ENCODE peak calls at places on chromosomes 13 and 19, in ten cellular contexts. F is fibroblast of mammary gland, H is MCF 10A, A is astrocyte of the cerebellum, V is H1, D is hepatocyte, X is omental fat pad, R is kidney epithelial cell, G is GM10248, N is colonic mucosa. L is an unnamed sample.

GRCh38 chr19:7968008-7968795 is 24.7 kb upstream of the TIMM44 start:
- DNase-seq in F (no peak), H (no peak), A (no peak), V (no peak), D (no peak), X (no peak), R (no peak), G (no peak), N (no peak), L (no peak)

GRCh38 chr19:33861950-33862349 is 65.3 kb downstream of the KCTD15 start:
- DNase-seq in F (no peak), H (no peak), A (no peak), V (no peak), D (no peak), X (no peak), R (no peak), G (no peak), N (no peak), L (no peak)

GRCh38 chr13:40983725-40984669 is 35.1 kb downstream of the ELF1 start:
- DNase-seq in F (no peak), H (no peak), A (no peak), V (no peak), D (no peak), X (no peak), R (no peak), G (no peak), N (no peak), L (no peak)

GRCh38 chr13:81197483-81197882 is 856.6 kb upstream of the SPRY2 start:
- DNase-seq in F (no peak), H (no peak), A (no peak), V (no peak), D (no peak), X (no peak), R (no peak), G (no peak), N (no peak), L (no peak)

GRCh38 chr19:3684817-3685410 is 15.4 kb downstream of the PIP5K1C start:
- DNase-seq in F (no peak), H (no peak), A (no peak), V (no peak), D (no peak), X (no peak), R (no peak), G (no peak), N (no peak), L (no peak)

GRCh38 chr13:27770809-27771208 is 21.5 kb upstream of the GSX1 start:
- DNase-seq in F (peak), H (peak), A (no peak), V (no peak), D (peak), X (no peak), R (no peak), G (peak), N (peak), L (no peak)

GRCh38 chr19:40754611-40755247 is 3.7 kb downstream of the SNRPA start:
- DNase-seq in F (peak), H (no peak), A (no peak), V (no peak), D (peak), X (no peak), R (no peak), G (no peak), N (peak), L (no peak)

GRCh38 chr13:40069173-40070044 is 413.9 kb downstream of the COG6 start:
- DNase-seq in F (peak), H (peak), A (peak), V (no peak), D (peak), X (peak), R (no peak), G (peak), N (peak), L (peak)

GRCh38 chr13:23161176-23161825 is 19.5 kb upstream of the SGCG start:
- DNase-seq in F (no peak), H (no peak), A (no peak), V (no peak), D (no peak), X (no peak), R (no peak), G (no peak), N (no peak), L (no peak)

GRCh38 chr19:1523412-1524205 is at the start of gene PLK5:
- DNase-seq in F (no peak), H (no peak), A (no peak), V (no peak), D (no peak), X (no peak), R (no peak), G (no peak), N (no peak), L (no peak)

GRCh38 chr13:74767031-74767430 is 632.8 kb upstream of the KLF12 start:
- DNase-seq in F (peak), H (peak), A (no peak), V (no peak), D (no peak), X (no peak), R (no peak), G (no peak), N (no peak), L (no peak)

GRCh38 chr13:50512602-50513527 is 330.6 kb downstream of the DLEU7 start:
- DNase-seq in F (peak), H (no peak), A (peak), V (no peak), D (peak), X (no peak), R (no peak), G (peak), N (peak), L (peak)

GRCh38 chr13:70107498-70108271 is at the start of gene ATXN8OS:
- DNase-seq in F (no peak), H (no peak), A (no peak), V (no peak), D (peak), X (no peak), R (no peak), G (no peak), N (no peak), L (no peak)

GRCh38 chr19:19022380-19022961 is 10.8 kb downstream of the SUGP2 start:
- DNase-seq in F (peak), H (no peak), A (no peak), V (no peak), D (no peak), X (no peak), R (no peak), G (no peak), N (no peak), L (no peak)

GRCh38 chr13:38042771-38043170 is 173.2 kb upstream of the TRPC4 start:
- DNase-seq in F (peak), H (no peak), A (no peak), V (no peak), D (no peak), X (no peak), R (no peak), G (no peak), N (no peak), L (no peak)

DNA sequence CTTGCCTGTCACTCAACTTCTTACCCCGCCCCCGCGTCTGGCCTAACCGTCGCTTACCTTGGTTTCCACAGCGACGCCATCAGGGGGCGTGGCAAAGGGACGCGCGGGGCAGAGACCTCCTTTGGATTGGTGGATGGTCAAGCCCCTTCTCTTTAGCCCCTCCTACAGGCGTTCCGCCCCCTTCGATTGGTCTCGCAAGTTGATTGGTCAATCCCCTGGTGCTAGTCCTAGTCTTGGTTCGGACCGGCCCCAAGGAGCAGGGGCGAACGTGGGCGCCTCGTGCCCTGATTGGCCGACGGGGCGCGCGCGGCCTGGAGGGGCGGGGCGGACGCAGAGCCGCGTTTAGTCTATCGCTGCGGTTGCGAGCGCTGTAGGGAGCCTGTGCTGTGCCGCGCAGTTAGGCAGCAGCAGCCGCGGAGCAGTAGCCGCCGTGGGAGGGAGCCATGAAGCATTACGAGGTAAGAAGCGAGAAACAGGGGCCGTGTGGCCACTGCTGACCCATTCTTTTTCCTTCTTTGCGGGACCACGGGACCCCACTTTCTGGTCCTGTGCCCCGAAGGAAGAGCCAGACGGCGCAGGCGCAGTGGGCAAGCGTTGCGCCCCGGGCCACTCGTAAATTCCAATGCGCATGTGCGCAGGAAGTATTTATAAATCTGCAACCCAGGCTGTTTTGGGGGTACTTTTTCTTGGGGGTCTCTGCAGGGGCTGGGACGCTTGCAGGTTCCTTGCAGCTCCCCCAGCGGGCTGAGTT is at the start of gene TECR:
- DNase-seq in F (peak), H (peak), A (peak), V (peak), D (peak), X (peak), R (peak), G (peak), N (peak), L (peak)
- TF ChIP-seq CTCF in F (no peak), H (no peak), A (no peak), V (no peak), D (peak), X (no peak), R (no peak), G (no peak), N (no peak), L (no peak)

GRCh38 chr13:92407858-92408257 is 818.7 kb upstream of the GPC6 start:
- DNase-seq in F (no peak), H (no peak), A (no peak), V (no peak), D (no peak), X (no peak), R (no peak), G (no peak), N (no peak), L (no peak)
- TF ChIP-seq CTCF in F (no peak), H (no peak), A (no peak), V (no peak), D (no peak), X (no peak), R (no peak), G (no peak), N (no peak), L (no peak)

DNA sequence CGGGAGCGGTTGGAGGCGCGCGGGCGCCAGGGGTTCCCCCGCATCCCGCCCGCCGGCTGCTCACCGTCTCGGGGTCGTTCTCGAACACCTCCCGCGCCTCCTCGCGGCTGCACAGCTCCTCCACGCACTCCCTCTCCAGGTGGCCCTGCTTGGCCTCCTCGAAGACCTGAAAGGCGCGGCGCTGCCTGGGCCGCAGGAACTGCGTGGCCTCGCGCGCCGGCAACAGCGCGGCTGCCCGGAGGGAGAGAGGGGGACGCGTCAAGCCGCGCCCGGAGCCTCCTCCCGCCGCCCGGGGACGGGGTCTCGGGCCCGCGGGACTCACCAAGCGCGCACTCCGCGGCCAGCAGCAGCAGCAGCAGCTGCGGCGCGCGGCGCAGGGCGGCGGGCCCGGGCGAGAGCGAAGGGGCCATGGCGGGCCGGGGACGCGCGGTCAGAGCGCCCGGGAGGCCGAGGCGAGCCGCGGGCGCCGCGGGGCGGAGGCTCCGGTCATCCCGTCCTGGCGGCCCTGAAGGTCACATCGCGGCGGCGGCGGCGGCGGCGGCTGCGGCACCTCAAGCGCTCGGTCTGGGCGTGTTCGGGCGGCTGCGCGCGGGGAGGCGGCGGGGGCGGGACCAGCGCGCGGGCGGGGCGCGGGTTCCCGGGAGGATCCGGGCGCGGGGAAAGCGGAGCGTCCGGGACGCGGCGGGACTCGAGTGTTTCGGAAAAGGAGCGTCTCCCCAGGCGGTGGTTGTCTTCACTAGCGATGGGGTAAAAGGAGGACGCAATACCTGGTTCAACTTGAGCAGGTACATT is at the start of gene GAS6:
- DNase-seq in F (no peak), H (peak), A (no peak), V (no peak), D (peak), X (peak), R (no peak), G (peak), N (peak), L (peak)
- TF ChIP-seq CTCF in F (no peak), H (peak), A (peak), V (no peak), D (peak), X (no peak), R (no peak), G (no peak), N (no peak), L (no peak)

GRCh38 chr13:87788363-87788762 is 117.2 kb downstream of the SLITRK5 start:
- DNase-seq in F (no peak), H (no peak), A (no peak), V (no peak), D (no peak), X (no peak), R (no peak), G (no peak), N (no peak), L (no peak)

GRCh38 chr13:87798536-87798935 is 127.4 kb downstream of the SLITRK5 start:
- DNase-seq in F (no peak), H (no peak), A (no peak), V (no peak), D (no peak), X (no peak), R (no peak), G (no peak), N (no peak), L (no peak)

DNA sequence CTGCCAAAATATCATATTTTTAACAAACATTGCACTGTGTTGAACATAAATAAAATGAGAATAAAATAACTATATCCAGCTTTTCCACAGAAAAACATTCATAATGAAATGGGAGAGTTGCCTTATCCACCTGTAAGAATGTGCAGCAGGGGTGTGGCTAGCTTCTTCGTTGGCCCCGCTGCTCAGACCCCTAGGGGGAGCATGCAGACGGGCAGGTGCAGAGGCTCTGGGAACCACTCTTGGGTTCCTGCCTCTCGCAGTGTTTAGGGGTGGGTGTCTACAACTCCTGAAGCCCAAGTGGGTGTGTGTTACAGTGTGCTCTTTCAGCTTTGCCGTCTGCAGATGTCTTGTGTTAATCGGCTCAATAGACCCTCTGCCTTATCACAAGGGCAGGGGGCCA is 121.7 kb downstream of the SLITRK5 start:
- DNase-seq in F (no peak), H (no peak), A (no peak), V (no peak), D (no peak), X (no peak), R (no peak), G (no peak), N (no peak), L (no peak)
- TF ChIP-seq CTCF in F (no peak), H (no peak), A (no peak), V (peak), D (no peak), X (no peak), R (no peak), G (no peak), N (no peak), L (no peak)

GRCh38 chr13:101258509-101258908 is 157.8 kb downstream of the NALCN start:
- DNase-seq in F (no peak), H (no peak), A (no peak), V (no peak), D (no peak), X (no peak), R (no peak), G (no peak), N (no peak), L (no peak)

GRCh38 chr13:101262306-101262705 is 154.0 kb downstream of the NALCN start:
- DNase-seq in F (no peak), H (no peak), A (no peak), V (no peak), D (no peak), X (no peak), R (no peak), G (no peak), N (no peak), L (no peak)

DNA sequence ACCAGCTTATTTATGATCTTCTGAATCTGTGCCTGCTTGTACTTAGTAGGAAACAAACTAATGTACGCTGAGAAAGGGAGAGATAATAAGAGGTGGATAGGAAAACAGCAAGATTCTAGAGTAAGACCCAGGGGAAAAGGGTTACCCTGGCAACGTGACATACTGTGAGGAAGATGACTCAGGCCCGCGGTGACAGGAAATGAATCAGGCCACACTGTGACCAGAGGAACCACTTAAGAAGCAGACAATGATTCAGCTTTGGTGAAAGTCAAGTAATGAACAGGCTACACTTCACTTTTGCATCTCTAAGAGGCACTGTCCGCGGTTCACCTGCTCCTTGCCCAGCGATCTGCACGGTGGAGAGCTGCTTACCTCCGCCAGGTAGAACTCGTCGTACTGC is 158.2 kb downstream of the NALCN start:
- DNase-seq in F (peak), H (peak), A (peak), V (no peak), D (peak), X (no peak), R (peak), G (peak), N (no peak), L (no peak)
- TF ChIP-seq CTCF in F (peak), H (no peak), A (no peak), V (no peak), D (no peak), X (no peak), R (no peak), G (no peak), N (no peak), L (no peak)

GRCh38 chr13:32164622-32165268 is 133.2 kb downstream of the FRY start:
- DNase-seq in F (peak), H (peak), A (peak), V (peak), D (peak), X (no peak), R (no peak), G (peak), N (peak), L (no peak)
- TF ChIP-seq CTCF in F (peak), H (peak), A (peak), V (peak), D (peak), X (no peak), R (peak), G (no peak), N (peak), L (no peak)